ENCODE peak calls at places on chromosomes 3 and 15, in four cellular contexts. E is memory B cell, U is endothelial cell, X is LoVo. J is an unnamed sample.

GRCh38 chr3:73432021-73432722 is 192.6 kb downstream of the PDZRN3 start:
- DNase-seq in X (peak; percentile 28), E (no peak), U (peak; percentile 30), J (peak; percentile 4)

GRCh38 chr3:11716576-11717250 is 73.0 kb upstream of the VGLL4 start:
- DNase-seq in U (no peak), E (no peak), X (no peak), J (no peak)

GRCh38 chr15:40280260-40281056 is 2.4 kb downstream of the ANKRD63 start:
- DNase-seq in U (no peak), X (no peak), E (no peak), J (no peak)

GRCh38 chr3:129246636-129247035 is 2.8 kb upstream of the COPG1 start:
- DNase-seq in U (no peak), X (no peak), E (no peak), J (no peak)

GRCh38 chr15:43514241-43515057 is 3.0 kb upstream of the MAP1A start:
- DNase-seq in X (no peak), E (no peak), U (no peak), J (peak; percentile 68)

GRCh38 chr3:127955680-127956079 is 40.6 kb downstream of the KBTBD12 start:
- DNase-seq in X (no peak), E (no peak), U (no peak), J (no peak)

GRCh38 chr3:148203263-148204010 is 494.3 kb upstream of the AGTR1 start:
- DNase-seq in U (no peak), E (no peak), X (no peak), J (no peak)

GRCh38 chr3:71087109-71088018 is 496.2 kb downstream of the FOXP1 start:
- DNase-seq in U (no peak), E (peak; percentile 57), X (no peak), J (no peak)

GRCh38 chr3:3031358-3031757 is 78.8 kb downstream of the IL5RA start:
- DNase-seq in U (no peak), E (no peak), X (no peak), J (no peak)

GRCh38 chr3:25849641-25850040 is 59.8 kb downstream of the OXSM start:
- DNase-seq in U (no peak), E (no peak), X (no peak), J (no peak)

GRCh38 chr3:150426292-150426691 is 18.2 kb downstream of the TSC22D2 start:
- DNase-seq in E (no peak), X (no peak), U (no peak), J (no peak)

GRCh38 chr15:77034620-77035467 is 36.1 kb downstream of the TSPAN3 start:
- DNase-seq in U (peak; percentile 67), X (peak; percentile 21), E (peak; percentile 33), J (no peak)

GRCh38 chr3:177882124-177882648 is 654.0 kb upstream of the KCNMB2 start:
- DNase-seq in X (no peak), E (no peak), U (no peak), J (no peak)

GRCh38 chr15:98614681-98615080 is 33.7 kb upstream of the IGF1R start:
- DNase-seq in E (no peak), U (no peak), X (no peak), J (no peak)

GRCh38 chr15:66909381-66909890 is 156.0 kb upstream of the SMAD3 start:
- DNase-seq in X (no peak), U (no peak), E (no peak), J (no peak)

GRCh38 chr3:27910456-27910855 is 188.3 kb upstream of the EOMES start:
- DNase-seq in X (no peak), E (no peak), U (no peak), J (no peak)

GRCh38 chr3:85355572-85355971 is 396.8 kb downstream of the CADM2 start:
- DNase-seq in X (no peak), E (no peak), U (no peak), J (no peak)

GRCh38 chr3:148074916-148075315 is 622.8 kb upstream of the AGTR1 start:
- DNase-seq in U (no peak), E (no peak), X (no peak), J (no peak)

GRCh38 chr3:67832807-67833206 is 178.4 kb upstream of the SUCLG2 start:
- DNase-seq in U (no peak), E (no peak), X (no peak), J (no peak)

GRCh38 chr3:50523170-50523865 is 19.9 kb upstream of the CACNA2D2 start:
- DNase-seq in X (no peak), E (no peak), U (no peak), J (no peak)

GRCh38 chr15:27722102-27722501 is 377.0 kb downstream of the OCA2 start:
- DNase-seq in E (no peak), X (no peak), U (no peak), J (no peak)

GRCh38 chr3:197270558-197271317 is 27.7 kb downstream of the DLG1 start:
- DNase-seq in U (no peak), X (no peak), E (no peak), J (peak; percentile 18)

GRCh38 chr3:25007974-25008658 is 419.9 kb upstream of the RARB start:
- DNase-seq in U (no peak), X (no peak), E (no peak), J (no peak)

GRCh38 chr15:63918317-63918672 is 84.5 kb upstream of the HERC1 start:
- DNase-seq in E (no peak), X (no peak), U (no peak), J (no peak)

J was measured in HuH-7.